ENCODE peak calls at places on chromosomes 16 and 17, in six cellular contexts. I is stimulated activated naive CD8-positive, alpha-beta T cell treated with anti-CD3 and anti-CD28 coated beads, Interleukin-15, amount 100 ng/mL, for 72 hours; D is mesendoderm; B is breast epithelium; L is HCT116; M is EL. H is an unnamed sample.
A peak's percentile ranks its signal among the peaks of the same experiment; 100 is the strongest.

GRCh38 chr16:75506567-75506966 is 11.3 kb upstream of the CHST6 start:
- DNase-seq in I (no peak), D (no peak), B (no peak), L (peak; percentile 73), M (peak; percentile 81), H (no peak)

GRCh38 chr16:69329369-69330285 is 761 bp downstream of the PDF start:
- DNase-seq in I (peak; percentile 65), D (peak; percentile 40), B (no peak), L (no peak), M (peak; percentile 35), H (no peak)

GRCh38 chr17:73062726-73063125 is 29.8 kb downstream of the SLC39A11 start:
- DNase-seq in I (no peak), D (no peak), B (no peak), L (no peak), M (no peak), H (no peak)

GRCh38 chr16:11205754-11206459 is 50.1 kb downstream of the SOCS1 start:
- DNase-seq in I (peak; percentile 40), D (peak; percentile 66), B (no peak), L (no peak), M (peak; percentile 34), H (no peak)

GRCh38 chr16:57740423-57741071 is 5.0 kb downstream of the KATNB1 start:
- DNase-seq in I (no peak), D (no peak), B (no peak), L (no peak), M (no peak), H (no peak)

GRCh38 chr16:18803569-18804462 is 2.5 kb upstream of the ARL6IP1 start:
- DNase-seq in I (no peak), D (no peak), B (no peak), L (no peak), M (no peak), H (no peak)

GRCh38 chr17:56499799-56500388 is 93.6 kb upstream of the NOG start:
- DNase-seq in I (peak; percentile 21), D (peak; percentile 48), B (no peak), L (peak; percentile 57), M (peak; percentile 42), H (no peak)

GRCh38 chr16:14464192-14464591 is 165.9 kb downstream of the PARN start:
- DNase-seq in I (no peak), D (no peak), B (no peak), L (no peak), M (no peak), H (no peak)

GRCh38 chr16:88422733-88423447 is 30.2 kb upstream of the ZFPM1 start:
- DNase-seq in I (no peak), D (no peak), B (no peak), L (no peak), M (no peak), H (no peak)

GRCh38 chr17:46039592-46040186 is 40.6 kb downstream of the STH start:
- DNase-seq in I (no peak), D (no peak), B (no peak), L (no peak), M (no peak), H (no peak)

GRCh38 chr17:40727447-40728231 is 24.1 kb upstream of the KRT24 start:
- DNase-seq in I (no peak), D (no peak), B (no peak), L (no peak), M (peak; percentile 25), H (peak; percentile 25)

GRCh38 chr16:77431131-77431670 is 3.6 kb downstream of the ADAMTS18 start:
- DNase-seq in I (no peak), D (no peak), B (no peak), L (no peak), M (no peak), H (no peak)

GRCh38 chr17:77521076-77521475 is 380.3 kb downstream of the SEC14L1 start:
- DNase-seq in I (no peak), D (no peak), B (no peak), L (no peak), M (no peak), H (no peak)

GRCh38 chr17:19338031-19338990 is 24.2 kb downstream of the B9D1 start:
- DNase-seq in I (peak; percentile 53), D (peak; percentile 83), B (peak; percentile 78), L (no peak), M (peak; percentile 43), H (peak; percentile 62)

GRCh38 chr17:82775033-82775823 is 23.4 kb downstream of the TBCD start:
- DNase-seq in I (peak; percentile 35), D (peak; percentile 70), B (peak; percentile 83), L (peak; percentile 24), M (peak; percentile 20), H (peak; percentile 11)

GRCh38 chr16:2089676-2090480 is 42.1 kb downstream of the TSC2 start:
- DNase-seq in I (no peak), D (no peak), B (no peak), L (no peak), M (no peak), H (no peak)

GRCh38 chr16:53726625-53727024 is 22.7 kb downstream of the FTO start:
- DNase-seq in I (no peak), D (no peak), B (no peak), L (no peak), M (peak; percentile 19), H (no peak)

GRCh38 chr17:44610871-44611270 is 45.4 kb upstream of the MEIOC start:
- DNase-seq in I (no peak), D (no peak), B (no peak), L (no peak), M (peak; percentile 33), H (no peak)

GRCh38 chr16:29312835-29313558 is 93.5 kb downstream of the NPIPB11 start:
- DNase-seq in I (no peak), D (no peak), B (no peak), L (no peak), M (no peak), H (no peak)

GRCh38 chr17:72634621-72635020 is 457.9 kb downstream of the SLC39A11 start:
- DNase-seq in I (no peak), D (no peak), B (no peak), L (no peak), M (no peak), H (no peak)

GRCh38 chr16:68287276-68288251 is 23.2 kb downstream of the SLC7A6OS start:
- DNase-seq in I (peak; percentile 59), D (no peak), B (peak; percentile 72), L (no peak), M (peak; percentile 95), H (no peak)

GRCh38 chr17:31413081-31413799 is 21.8 kb downstream of the RAB11FIP4 start:
- DNase-seq in I (no peak), D (no peak), B (no peak), L (no peak), M (no peak), H (no peak)

GRCh38 chr17:4017377-4017776 is 53.1 kb upstream of the ATP2A3 start:
- DNase-seq in I (no peak), D (no peak), B (no peak), L (no peak), M (no peak), H (no peak)

GRCh38 chr16:70751593-70751992 is 49.4 kb downstream of the VAC14 start:
- DNase-seq in I (no peak), D (no peak), B (no peak), L (no peak), M (no peak), H (no peak)

GRCh38 chr16:929674-930073 is 41.1 kb downstream of the LMF1 start:
- DNase-seq in I (no peak), D (no peak), B (no peak), L (no peak), M (no peak), H (no peak)

GRCh38 chr16:9053006-9053601 is 38.3 kb upstream of the HAPSTR1 start:
- DNase-seq in I (peak; percentile 24), D (peak; percentile 99), B (no peak), L (peak; percentile 74), M (peak; percentile 81), H (peak; percentile 21)

GRCh38 chr16:19718624-19718965 is 524 bp downstream of the IQCK start:
- DNase-seq in I (no peak), D (peak; percentile 55), B (no peak), L (no peak), M (peak; percentile 13), H (no peak)